ENCODE peak calls at places on chromosomes 4 and X, in seven cellular contexts. X is fibroblast of mammary gland, I is Calu3, P is ovary, R is T-helper 9 cell, M is epithelial cell of esophagus, C is left cardiac atrium. S is an unnamed sample.

GRCh38 chr4:187071896-187072295 is 348.2 kb upstream of the FAT1 start:
- DNase-seq in X (no peak), I (no peak), P (no peak), R (no peak), M (no peak), C (no peak), S (no peak)

GRCh38 chr4:138522366-138522765 is 280.2 kb upstream of the SLC7A11 start:
- DNase-seq in X (peak), I (no peak), P (no peak), R (no peak), M (peak), C (no peak), S (no peak)

GRCh38 chrX:120457766-120458180 is 11.3 kb downstream of the LAMP2 start:
- DNase-seq in X (peak), I (no peak), P (no peak), R (no peak), M (peak), C (no peak), S (peak)

GRCh38 chrX:155056877-155057792 is 13.8 kb downstream of the CMC4 start:
- DNase-seq in X (peak), I (peak), P (peak), R (peak), M (peak), C (peak), S (peak)

GRCh38 chr4:149914521-149915115 is 99.0 kb upstream of the IQCM start:
- DNase-seq in X (peak), I (peak), P (no peak), R (no peak), M (peak), C (no peak), S (peak)

GRCh38 chr4:156442961-156443360 is 489.3 kb upstream of the CTSO start:
- DNase-seq in X (no peak), I (no peak), P (no peak), R (no peak), M (no peak), C (no peak), S (no peak)

GRCh38 chr4:54218736-54219135 is 10.4 kb upstream of the PDGFRA start:
- DNase-seq in X (no peak), I (no peak), P (no peak), R (no peak), M (no peak), C (no peak), S (no peak)

GRCh38 chrX:82081027-82081426 is 879.1 kb downstream of the SH3BGRL start:
- DNase-seq in X (no peak), I (peak), P (no peak), R (no peak), M (no peak), C (no peak), S (no peak)

GRCh38 chr4:174256277-174256713 is 27.2 kb downstream of the FBXO8 start:
- DNase-seq in X (peak), I (no peak), P (no peak), R (no peak), M (peak), C (no peak), S (no peak)